ENCODE peak calls at places on chromosomes 16 and 17, in five cellular contexts. U, P, C, M and D are unnamed samples.

GRCh38 chr17:63558441-63558840 is 8.2 kb downstream of the DCAF7 start:
- DNase-seq in C (peak; percentile 22), P (no peak), M (no peak), U (no peak), D (no peak)

GRCh38 chr17:58932956-58933355 is 173.7 kb downstream of the TRIM37 start:
- DNase-seq in P (no peak), M (no peak), C (no peak), U (no peak), D (no peak)

GRCh38 chr17:50199211-50199633 is 2.2 kb downstream of the COL1A1 start:
- DNase-seq in M (no peak), U (no peak), P (no peak), C (no peak), D (no peak)

GRCh38 chr17:49836111-49837030 is 11.5 kb downstream of the TAC4 start:
- DNase-seq in U (no peak), M (peak; percentile 14), P (no peak), C (no peak), D (no peak)

GRCh38 chr17:77632619-77633018 is 325.9 kb upstream of the TNRC6C start:
- DNase-seq in P (no peak), C (no peak), M (no peak), U (no peak), D (no peak)

GRCh38 chr17:82940226-82941020 is 100.6 kb upstream of the ZNF750 start:
- DNase-seq in U (no peak), P (no peak), C (no peak), M (no peak), D (no peak)

GRCh38 chr17:79924639-79924976 is 85.4 kb upstream of the CBX4 start:
- DNase-seq in U (no peak), C (no peak), P (no peak), M (no peak), D (no peak)

GRCh38 chr17:79417589-79417988 is 193.3 kb downstream of the RBFOX3 start:
- DNase-seq in C (no peak), U (no peak), P (no peak), M (no peak), D (no peak)

GRCh38 chr16:28569011-28569410 is 15.3 kb downstream of the SGF29 start:
- DNase-seq in C (no peak), U (no peak), P (no peak), M (peak; percentile 50), D (no peak)

GRCh38 chr17:17402558-17402957 is 74.2 kb upstream of the MED9 start:
- DNase-seq in C (no peak), P (no peak), M (no peak), U (no peak), D (no peak)

GRCh38 chr16:88616320-88616719 is 22.1 kb upstream of the IL17C start:
- DNase-seq in C (no peak), M (no peak), P (no peak), U (no peak), D (no peak)

GRCh38 chr17:42845918-42846593 is 1.7 kb downstream of the AOC2 start:
- DNase-seq in P (no peak), C (no peak), M (no peak), U (no peak), D (peak; percentile 35)

GRCh38 chr17:35898283-35899070 is 18.3 kb upstream of the CCL5 start:
- DNase-seq in M (no peak), U (no peak), C (no peak), P (no peak), D (peak; percentile 80)

GRCh38 chr17:81888988-81889595 is 2.3 kb downstream of the ALYREF start:
- DNase-seq in C (peak; percentile 43), U (no peak), M (no peak), P (no peak), D (no peak)

GRCh38 chr17:41799366-41799765 is 12.4 kb downstream of the P3H4 start:
- DNase-seq in C (peak; percentile 71), M (no peak), U (no peak), P (no peak), D (peak; percentile 47)

GRCh38 chr17:10059684-10060211 is 138.7 kb downstream of the GAS7 start:
- DNase-seq in U (no peak), P (peak; percentile 37), M (peak; percentile 40), C (no peak), D (no peak)

GRCh38 chr17:28196637-28197036 is 122.4 kb upstream of the TMEM97 start:
- DNase-seq in C (no peak), U (no peak), P (no peak), M (no peak), D (no peak)

GRCh38 chr16:19735074-19735867 is 17.2 kb downstream of the IQCK start:
- DNase-seq in P (no peak), M (no peak), C (no peak), U (no peak), D (no peak)

GRCh38 chr17:76487451-76488192 is 13.6 kb downstream of the RHBDF2 start:
- DNase-seq in M (no peak), P (no peak), C (no peak), U (no peak), D (no peak)

GRCh38 chr17:19270951-19271611 is 33.9 kb downstream of the EPN2 start:
- DNase-seq in C (no peak), P (no peak), U (no peak), M (no peak), D (no peak)

GRCh38 chr16:31477220-31478216 is 5.4 kb upstream of the SLC5A2 start:
- DNase-seq in C (peak; percentile 92), M (no peak), U (peak; percentile 67), P (no peak), D (no peak)

GRCh38 chr17:79966681-79967080 is 69.0 kb downstream of the TBC1D16 start:
- DNase-seq in P (no peak), U (no peak), M (no peak), C (no peak), D (no peak)

GRCh38 chr16:70298988-70299938 is at the start of gene DDX19B:
- DNase-seq in U (peak; percentile 27), P (peak; percentile 85), M (peak; percentile 71), C (peak; percentile 88), D (peak; percentile 56)

GRCh38 chr16:46929378-46930332 is 43.8 kb downstream of the DNAJA2 start:
- DNase-seq in U (peak; percentile 71), M (peak; percentile 47), P (peak; percentile 71), C (peak; percentile 93), D (peak; percentile 57)

GRCh38 chr17:32916134-32916533 is 11.8 kb upstream of the TMEM98 start:
- DNase-seq in C (no peak), P (no peak), U (no peak), M (no peak), D (no peak)

GRCh38 chr16:4052801-4053662 is 63.2 kb downstream of the ADCY9 start:
- DNase-seq in C (peak; percentile 30), P (peak; percentile 78), M (peak; percentile 74), U (no peak), D (peak; percentile 61)

GRCh38 chr17:34163681-34164080 is 91.4 kb upstream of the CCL2 start:
- DNase-seq in P (no peak), M (peak; percentile 48), C (peak; percentile 87), U (no peak), D (no peak)

GRCh38 chr17:29062215-29062614 is 19.3 kb downstream of the PIPOX start:
- DNase-seq in P (no peak), M (no peak), U (no peak), C (no peak), D (no peak)

DNA sequence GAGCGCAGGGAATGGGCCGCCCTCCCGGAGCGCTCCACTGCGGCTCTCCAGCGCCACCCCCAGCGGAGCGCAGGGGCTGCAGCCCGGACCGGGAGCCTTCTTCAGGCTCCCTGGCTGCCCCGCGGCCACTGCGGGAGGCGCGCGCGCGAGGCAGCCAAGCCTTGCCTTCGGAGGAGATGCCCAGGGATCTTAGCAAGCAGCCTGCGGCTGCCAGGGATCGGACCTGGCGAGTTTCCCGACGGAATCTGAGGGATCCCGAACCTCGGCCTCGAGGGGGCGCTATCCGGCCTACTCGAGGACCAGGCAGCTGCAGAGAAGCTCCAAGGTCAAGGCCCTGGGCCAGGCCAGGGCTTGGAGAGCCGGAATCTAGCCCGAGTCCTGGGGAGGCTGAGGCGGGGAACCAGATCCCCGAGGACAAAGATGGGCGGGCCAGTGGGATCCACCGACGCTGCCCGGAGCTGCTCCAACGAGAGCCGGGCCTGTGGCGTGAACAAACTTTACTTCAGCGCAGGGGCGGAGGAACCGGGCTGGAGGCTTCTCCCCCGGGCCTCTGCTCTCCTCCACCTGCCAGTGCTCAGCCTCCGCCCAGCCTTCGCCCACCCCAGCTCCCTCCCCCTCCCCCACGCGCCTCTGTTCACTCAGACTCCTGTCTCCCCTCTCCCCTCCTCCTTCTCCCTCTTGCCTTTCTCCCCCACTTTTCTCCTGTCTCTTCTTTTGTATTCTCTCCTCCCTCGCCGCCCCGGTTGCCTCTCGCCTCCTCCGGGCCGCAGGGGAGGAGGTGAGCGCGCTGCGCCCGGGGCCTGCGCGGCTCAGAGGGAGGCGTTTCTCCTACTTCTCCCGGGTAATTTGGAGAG is at the start of gene IRX6:
- DNase-seq in U (peak; percentile 50), P (peak; percentile 78), M (no peak), C (peak; percentile 98), D (peak; percentile 19)
- TF ChIP-seq CTCF in U (peak; percentile 69), P (peak; percentile 59), M (no peak), C (peak; percentile 97), D (peak; percentile 55)

GRCh38 chr16:74770826-74771526 is 3.6 kb downstream of the FA2H start:
- DNase-seq in M (no peak), U (no peak), C (no peak), P (no peak), D (no peak)
- TF ChIP-seq CTCF in M (no peak), U (no peak), C (no peak), P (no peak), D (no peak)

GRCh38 chr16:1538804-1539520 is 5.5 kb downstream of the TMEM204 start:
- DNase-seq in C (peak; percentile 77), P (no peak), M (no peak), U (no peak), D (no peak)
- TF ChIP-seq CTCF in C (peak; percentile 59), P (no peak), M (no peak), U (no peak), D (no peak)

GRCh38 chr16:87075319-87075860 is 241.8 kb downstream of the C16orf95 start:
- DNase-seq in P (no peak), M (no peak), C (peak; percentile 34), U (no peak), D (no peak)

GRCh38 chr16:87077750-87078127 is 239.5 kb downstream of the C16orf95 start:
- DNase-seq in M (no peak), C (no peak), P (no peak), U (no peak), D (no peak)

GRCh38 chr16:87074635-87075318 is 242.4 kb downstream of the C16orf95 start:
- DNase-seq in C (peak; percentile 30), P (no peak), M (no peak), U (no peak), D (no peak)

GRCh38 chr16:87076331-87076949 is 240.8 kb downstream of the C16orf95 start:
- DNase-seq in C (peak; percentile 30), M (no peak), U (no peak), P (no peak), D (no peak)

DNA sequence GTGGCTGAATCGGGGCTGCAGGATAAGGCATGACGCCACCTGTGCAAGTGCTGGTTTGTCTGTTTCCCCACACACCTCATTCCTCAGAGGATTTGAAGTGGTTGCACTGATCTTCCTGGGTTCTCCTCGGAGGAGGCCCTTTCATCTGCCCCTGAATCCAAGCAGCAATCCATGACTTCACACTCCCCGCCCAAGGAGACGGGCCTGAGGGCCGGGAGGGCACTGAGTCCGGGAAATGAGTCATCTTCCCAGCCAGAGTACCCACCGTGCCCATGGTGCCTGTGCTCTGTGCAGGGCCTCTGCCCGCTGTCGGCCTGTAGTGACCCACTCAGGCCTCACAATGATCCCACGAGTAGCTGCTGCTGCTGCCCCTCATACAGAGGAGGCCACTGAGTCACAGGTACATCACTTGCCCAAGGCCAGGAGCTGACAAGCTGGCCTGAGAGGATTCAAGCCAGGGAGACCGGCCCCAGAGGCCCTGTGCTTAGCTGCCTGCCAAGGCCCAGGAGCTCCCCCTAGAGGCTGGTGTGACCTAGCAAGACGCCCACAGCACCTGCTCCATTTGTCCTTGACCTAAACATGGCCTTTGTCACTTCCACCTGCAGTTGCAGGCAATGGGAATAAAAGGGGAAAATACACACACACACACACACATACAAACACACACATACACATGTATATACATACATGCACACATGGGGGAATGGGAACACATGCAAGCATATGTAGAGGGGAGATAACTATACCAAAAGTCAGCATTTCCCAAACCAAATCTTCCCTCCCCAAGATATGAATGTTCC is 240.0 kb downstream of the C16orf95 start:
- DNase-seq in M (peak; percentile 59), U (peak; percentile 52), C (peak; percentile 95), P (no peak), D (peak; percentile 81)
- TF ChIP-seq CTCF in M (peak; percentile 72), U (peak; percentile 66), C (peak; percentile 92), P (peak; percentile 27), D (peak; percentile 60)